ENCODE peak calls at places on chromosome 12, in seven cellular contexts. D is stomach, R is HepG2, W is K562, O is suprapubic skin, Z is upper lobe of left lung, A is transverse colon. H is an unnamed sample.

GRCh38 chr12:74610711-74611110 is 73.1 kb downstream of the ATXN7L3B start:
- DNase-seq in D (no peak), R (no peak), W (no peak), O (no peak), Z (no peak), A (no peak), H (no peak)

GRCh38 chr12:87848248-87848868 is 180.8 kb downstream of the C12orf50 start:
- DNase-seq in D (no peak), R (peak), W (peak), O (no peak), Z (no peak), A (no peak), H (no peak)

GRCh38 chr12:40444174-40444573 is 219.4 kb downstream of the LRRK2 start:
- DNase-seq in D (no peak), R (no peak), W (no peak), O (no peak), Z (no peak), A (no peak), H (no peak)

GRCh38 chr12:28222081-28222700 is 31.9 kb downstream of the CCDC91 start:
- DNase-seq in D (no peak), R (no peak), W (no peak), O (no peak), Z (no peak), A (no peak), H (no peak)

GRCh38 chr12:132596016-132596415 is 14.4 kb downstream of the LRCOL1 start:
- DNase-seq in D (no peak), R (no peak), W (no peak), O (no peak), Z (peak), A (no peak), H (no peak)

GRCh38 chr12:132108211-132108832 is 35.8 kb downstream of the DDX51 start:
- DNase-seq in D (no peak), R (no peak), W (peak), O (peak), Z (no peak), A (no peak), H (peak)

GRCh38 chr12:65656156-65656885 is 168.0 kb upstream of the HMGA2 start:
- DNase-seq in D (no peak), R (no peak), W (no peak), O (no peak), Z (no peak), A (no peak), H (no peak)

GRCh38 chr12:123223241-123223668 is 9.7 kb downstream of the MPHOSPH9 start:
- DNase-seq in D (no peak), R (no peak), W (no peak), O (no peak), Z (no peak), A (peak), H (no peak)

GRCh38 chr12:10354071-10354470 is 35.8 kb downstream of the KLRK1 start:
- DNase-seq in D (no peak), R (no peak), W (no peak), O (no peak), Z (no peak), A (no peak), H (no peak)

GRCh38 chr12:123937707-123938600 is 34.7 kb downstream of the CCDC92 start:
- DNase-seq in D (no peak), R (no peak), W (no peak), O (no peak), Z (peak), A (no peak), H (no peak)

GRCh38 chr12:131273291-131273845 is 319.7 kb downstream of the ADGRD1 start:
- DNase-seq in D (no peak), R (no peak), W (peak), O (no peak), Z (no peak), A (no peak), H (no peak)

GRCh38 chr12:104097954-104098353 is 33.6 kb downstream of the HCFC2 start:
- DNase-seq in D (no peak), R (no peak), W (no peak), O (no peak), Z (no peak), A (no peak), H (no peak)

DNA sequence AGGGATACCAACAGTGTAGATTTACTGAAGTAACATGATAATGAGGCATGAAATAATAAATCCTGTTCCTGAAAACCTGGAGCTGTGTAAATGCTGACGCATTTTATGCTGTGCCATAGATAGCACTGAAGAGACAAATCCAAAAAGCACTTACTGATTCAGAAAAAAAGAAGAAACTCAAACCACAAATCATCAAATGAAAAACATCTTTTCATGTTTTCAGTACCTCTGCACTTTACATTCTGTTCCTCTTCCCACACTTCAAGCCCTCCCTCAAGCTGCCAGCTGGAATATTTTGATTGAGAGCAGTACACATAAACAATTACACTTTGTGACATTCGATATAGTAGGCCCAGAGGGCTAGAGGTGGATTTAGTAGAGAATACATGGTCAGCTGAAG is 362.3 kb downstream of the NAV3 start:
- DNase-seq in D (no peak), R (no peak), W (no peak), O (no peak), Z (no peak), A (no peak), H (no peak)
- TF ChIP-seq POLR2AphosphoS5 in D (no peak), R (no peak), W (no peak), O (no peak), Z (no peak), A (no peak), H (no peak)

GRCh38 chr12:52147367-52147972 is 44.3 kb downstream of the KRT80 start:
- DNase-seq in D (peak), R (peak), W (peak), O (peak), Z (peak), A (peak), H (peak)
- TF ChIP-seq POLR2A in D (no peak), R (no peak), W (no peak), O (peak), Z (no peak), A (peak), H (peak)

GRCh38 chr12:33156042-33156441 is 259.5 kb upstream of the PKP2 start:
- DNase-seq in D (no peak), R (no peak), W (no peak), O (no peak), Z (no peak), A (no peak), H (no peak)
- TF ChIP-seq EP300 in D (no peak), R (no peak), W (no peak), O (no peak), Z (no peak), A (no peak), H (no peak)

GRCh38 chr12:20832911-20833310 is 22.4 kb downstream of the SLCO1B3 start:
- DNase-seq in D (no peak), R (no peak), W (no peak), O (no peak), Z (no peak), A (no peak), H (no peak)

GRCh38 chr12:20829919-20830318 is 19.4 kb downstream of the SLCO1B3 start:
- DNase-seq in D (no peak), R (no peak), W (no peak), O (no peak), Z (no peak), A (no peak), H (no peak)

GRCh38 chr12:20830456-20830855 is 20.0 kb downstream of the SLCO1B3 start:
- DNase-seq in D (no peak), R (no peak), W (no peak), O (no peak), Z (no peak), A (no peak), H (no peak)
- TF ChIP-seq POLR2AphosphoS5 in D (no peak), R (no peak), W (no peak), O (no peak), Z (no peak), A (no peak), H (no peak)

DNA sequence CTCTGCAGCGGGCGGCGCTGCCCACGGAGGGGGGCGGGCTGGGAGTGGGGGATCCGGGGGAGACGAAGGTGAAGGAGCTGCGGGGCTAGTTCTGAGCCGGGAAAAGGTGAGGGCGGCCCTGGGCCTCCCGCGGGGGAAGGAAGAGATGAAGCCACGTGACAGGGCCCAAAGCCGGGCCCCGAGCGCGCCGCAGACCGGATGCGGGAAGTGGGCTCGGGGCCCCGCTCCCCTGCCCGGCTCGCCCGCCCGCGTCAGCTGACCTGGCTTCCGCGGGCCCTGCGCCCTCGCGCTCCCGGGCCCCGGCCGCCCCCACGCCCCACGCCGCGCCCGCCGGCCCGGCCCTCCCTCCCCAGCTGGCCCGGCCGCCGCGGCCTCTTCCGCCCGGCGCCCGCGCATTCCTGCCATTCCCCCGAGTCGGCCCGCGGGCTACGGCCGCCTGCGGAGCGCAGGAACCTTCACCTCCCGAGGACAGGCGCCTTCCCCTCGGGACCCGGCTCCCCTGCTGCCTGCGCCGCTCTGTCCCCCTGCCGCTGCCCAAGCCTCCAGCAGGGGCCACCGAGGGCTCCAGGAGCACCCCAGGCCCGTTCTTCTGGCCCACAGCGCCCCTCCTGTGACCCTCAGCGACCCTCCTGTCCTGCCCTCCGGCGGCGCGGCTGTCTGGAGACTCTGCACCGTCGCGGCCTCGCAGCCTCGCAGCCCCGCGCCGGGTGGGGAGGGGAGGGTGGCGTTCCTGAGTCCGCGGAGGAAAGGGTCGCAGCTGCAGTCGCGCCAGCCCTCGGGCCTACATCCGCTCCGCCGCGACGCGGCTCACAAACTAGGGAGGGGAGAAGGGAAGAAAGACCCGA is 20.4 kb downstream of the NINJ2 start:
- DNase-seq in D (peak), R (no peak), W (peak), O (peak), Z (peak), A (peak), H (peak)
- TF ChIP-seq POLR2A in D (no peak), R (no peak), W (peak), O (peak), Z (no peak), A (peak), H (no peak)